ENCODE peak calls at places on chromosomes 6 and 20, in six cellular contexts. T is activated CD4-positive, alpha-beta T cell treated with anti-CD3 and anti-CD28 coated beads, Interleukin-2, amount 50 U/mL, for 1 hour; Z is activated T-cell treated with anti-CD3 and anti-CD28 coated beads for 4 hours; N is fibroblast of lung; C is tibial nerve; Y is hepatic stellate cell. P is an unnamed sample.

GRCh38 chr6:45843848-45844521 is 171.7 kb downstream of the CLIC5 start:
- DNase-seq in T (no peak), Z (no peak), N (peak), C (no peak), Y (no peak), P (no peak)

GRCh38 chr6:27542485-27542884 is 69.6 kb upstream of the ZNF184 start:
- DNase-seq in T (no peak), Z (no peak), N (no peak), C (no peak), Y (no peak), P (no peak)

GRCh38 chr6:125220712-125221111 is 67.1 kb downstream of the TPD52L1 start:
- DNase-seq in T (no peak), Z (no peak), N (peak), C (peak), Y (no peak), P (no peak)

GRCh38 chr6:167906899-167907298 is 80.2 kb downstream of the AFDN start:
- DNase-seq in T (no peak), Z (no peak), N (peak), C (no peak), Y (peak), P (no peak)

GRCh38 chr20:51108638-51109363 is 85.9 kb upstream of the KCNG1 start:
- DNase-seq in T (no peak), Z (no peak), N (no peak), C (no peak), Y (no peak), P (no peak)

GRCh38 chr6:11607381-11607780 is 69.8 kb downstream of the TMEM170B start:
- DNase-seq in T (no peak), Z (no peak), N (peak), C (peak), Y (no peak), P (no peak)

GRCh38 chr6:55208469-55208868 is 34.2 kb downstream of the HCRTR2 start:
- DNase-seq in T (no peak), Z (no peak), N (no peak), C (no peak), Y (no peak), P (no peak)

GRCh38 chr20:15708984-15709598 is 864.2 kb downstream of the KIF16B start:
- DNase-seq in T (peak), Z (no peak), N (peak), C (no peak), Y (no peak), P (peak)

GRCh38 chr6:16822975-16823374 is 61.7 kb upstream of the ATXN1 start:
- DNase-seq in T (no peak), Z (no peak), N (no peak), C (no peak), Y (no peak), P (no peak)

GRCh38 chr6:32933661-32934085 is 7.2 kb downstream of the HLA-DMB start:
- DNase-seq in T (peak), Z (peak), N (peak), C (peak), Y (peak), P (peak)

GRCh38 chr6:4388675-4389074 is 253.3 kb upstream of the ECI2 start:
- DNase-seq in T (no peak), Z (no peak), N (no peak), C (no peak), Y (no peak), P (no peak)

GRCh38 chr6:130945401-130945919 is 117.6 kb downstream of the EPB41L2 start:
- DNase-seq in T (no peak), Z (no peak), N (peak), C (no peak), Y (no peak), P (no peak)

GRCh38 chr6:89553446-89553845 is 85.1 kb downstream of the LYRM2 start:
- DNase-seq in T (no peak), Z (no peak), N (no peak), C (no peak), Y (no peak), P (no peak)

GRCh38 chr6:136524936-136525413 is 25.2 kb downstream of the MAP7 start:
- DNase-seq in T (no peak), Z (no peak), N (no peak), C (no peak), Y (no peak), P (no peak)

GRCh38 chr6:75620387-75621304 is 19.0 kb downstream of the SENP6 start:
- DNase-seq in T (no peak), Z (no peak), N (no peak), C (no peak), Y (no peak), P (no peak)

GRCh38 chr20:58700121-58700780 is 7.7 kb downstream of the NPEPL1 start:
- DNase-seq in T (no peak), Z (no peak), N (no peak), C (no peak), Y (no peak), P (no peak)

GRCh38 chr6:35088281-35089215 is 52.6 kb downstream of the TCP11 start:
- DNase-seq in T (no peak), Z (no peak), N (no peak), C (no peak), Y (no peak), P (no peak)

P was measured in activated CD8-positive, alpha-beta T cell treated with anti-CD3 and anti-CD28 coated beads, Interleukin-2, amount 10 ng/mL, durations not matched to agents 7 days and 5 days.